ENCODE peak calls at places on chromosomes 7 and 10, in eight cellular contexts. D is HCT116, G is body of pancreas, M is K562, L is A549, J is IMR-90, B is GM12878, I is gastrocnemius medialis. N is an unnamed sample.

GRCh38 chr10:73414230-73414981 is 548 bp upstream of the ANXA7 start:
- ATAC-seq in D (peak), G (peak), M (no peak), L (peak), J (peak), B (no peak), I (peak), N (peak)

GRCh38 chr10:19816420-19817250 is at the start of gene PLXDC2:
- ATAC-seq in D (no peak), G (peak), M (peak), L (peak), J (peak), B (peak), I (peak), N (peak)

GRCh38 chr10:69684020-69684980 is 54.3 kb downstream of the FAM241B start:
- ATAC-seq in D (no peak), G (peak), M (peak), L (peak), J (peak), B (no peak), I (no peak), N (peak)

GRCh38 chr10:33336606-33337334 is 2.3 kb upstream of the NRP1 start:
- ATAC-seq in D (no peak), G (peak), M (no peak), L (peak), J (peak), B (no peak), I (no peak), N (no peak)

GRCh38 chr10:14751576-14752330 is 22.9 kb downstream of the FAM107B start:
- ATAC-seq in D (no peak), G (peak), M (no peak), L (peak), J (peak), B (peak), I (peak), N (peak)

GRCh38 chr10:84184517-84184916 is 9.8 kb upstream of the CDHR1 start:
- ATAC-seq in D (peak), G (no peak), M (peak), L (no peak), J (no peak), B (peak), I (no peak), N (no peak)

GRCh38 chr10:63072951-63073350 is 60.2 kb upstream of the NRBF2 start:
- ATAC-seq in D (no peak), G (no peak), M (peak), L (no peak), J (no peak), B (no peak), I (no peak), N (no peak)

GRCh38 chr7:141460781-141461715 is 90.2 kb upstream of the AGK start:
- ATAC-seq in D (no peak), G (no peak), M (peak), L (no peak), J (no peak), B (no peak), I (no peak), N (peak)

GRCh38 chr10:47367646-47368045 is 16.4 kb downstream of the ZNF488 start:
- ATAC-seq in D (no peak), G (no peak), M (no peak), L (no peak), J (no peak), B (no peak), I (no peak), N (no peak)

GRCh38 chr7:29642494-29643155 is 79.0 kb downstream of the PRR15 start:
- ATAC-seq in D (peak), G (no peak), M (no peak), L (no peak), J (no peak), B (no peak), I (no peak), N (no peak)

GRCh38 chr7:44244282-44244681 is 43.5 kb downstream of the YKT6 start:
- ATAC-seq in D (peak), G (no peak), M (peak), L (peak), J (no peak), B (peak), I (no peak), N (no peak)

GRCh38 chr10:34967411-34967880 is 122.7 kb downstream of the CUL2 start:
- ATAC-seq in D (no peak), G (peak), M (no peak), L (no peak), J (peak), B (no peak), I (no peak), N (peak)

GRCh38 chr10:123559066-123559822 is 106.9 kb upstream of the GPR26 start:
- ATAC-seq in D (peak), G (peak), M (peak), L (peak), J (peak), B (peak), I (peak), N (peak)

GRCh38 chr7:129831424-129832058 is 121.2 kb downstream of the UBE2H start:
- ATAC-seq in D (peak), G (peak), M (peak), L (peak), J (peak), B (no peak), I (peak), N (peak)

GRCh38 chr10:99964791-99965190 is 45.0 kb downstream of the DNMBP start:
- ATAC-seq in D (no peak), G (no peak), M (no peak), L (no peak), J (peak), B (no peak), I (no peak), N (no peak)
- TF ChIP-seq CTCF in D (no peak), G (no peak), M (no peak), L (peak), J (peak), B (no peak), I (no peak), N (no peak)

DNA sequence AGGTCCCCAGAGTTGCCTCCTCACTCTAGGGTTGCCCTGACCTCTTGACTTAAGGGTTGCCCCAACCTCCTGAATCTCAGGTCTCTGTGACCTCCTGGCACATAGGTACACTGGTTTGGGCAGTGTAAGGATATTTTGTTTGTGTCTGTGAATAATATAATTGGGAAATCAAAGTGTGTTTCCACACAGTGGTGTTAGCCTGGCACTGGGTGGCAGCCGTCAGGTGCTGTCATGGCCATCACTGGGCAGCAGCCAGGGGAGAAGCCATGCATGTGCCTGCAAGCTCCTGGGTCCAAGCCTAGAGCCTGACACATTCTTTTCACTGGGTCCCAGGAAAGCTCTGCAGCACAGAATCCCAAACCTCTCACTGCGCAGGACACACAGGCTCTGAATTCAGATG is 3.6 kb upstream of the CCDC201 start:
- ATAC-seq in D (no peak), G (no peak), M (no peak), L (no peak), J (no peak), B (no peak), I (no peak), N (no peak)
- H3K4me3 ChIP-seq in D (no peak), G (no peak), M (no peak), L (no peak), J (no peak), B (no peak), I (no peak), N (no peak)

DNA sequence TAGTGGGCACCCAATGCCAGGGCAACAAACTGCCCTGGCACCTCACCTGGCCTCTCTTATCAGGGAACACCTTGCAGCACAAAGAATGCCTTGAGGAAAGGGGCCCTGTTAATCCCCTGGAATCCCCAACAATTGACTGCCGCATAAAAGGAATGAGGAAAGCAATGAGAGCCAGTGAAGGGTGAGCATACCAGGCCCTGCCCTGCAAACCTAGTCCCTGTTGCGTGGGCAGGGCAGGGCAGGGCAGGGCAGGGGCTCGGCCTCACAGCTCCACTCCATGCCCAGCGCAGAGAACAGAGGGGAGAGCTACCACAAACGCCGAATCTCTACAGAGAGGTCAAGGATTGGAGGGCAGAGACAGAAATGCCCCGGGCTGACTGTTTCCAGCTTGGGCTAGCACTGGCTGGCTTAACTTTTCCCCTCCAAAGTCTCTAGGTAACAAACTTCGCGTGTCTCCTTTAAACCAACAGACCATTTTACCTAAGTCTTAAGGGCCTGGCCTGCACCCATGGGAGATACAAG is 1.1 kb downstream of the ANXA11 start:
- ATAC-seq in D (no peak), G (peak), M (peak), L (peak), J (peak), B (peak), I (peak), N (no peak)
- TF ChIP-seq POLR2A in D (no peak), G (peak), M (no peak), L (no peak), J (no peak), B (no peak), I (no peak), N (no peak)

GRCh38 chr10:95389982-95390381 is 99.2 kb upstream of the PDLIM1 start:
- ATAC-seq in D (peak), G (no peak), M (peak), L (peak), J (no peak), B (peak), I (no peak), N (no peak)
- TF ChIP-seq CTCF in D (no peak), G (no peak), M (peak), L (peak), J (no peak), B (no peak), I (no peak), N (no peak)

GRCh38 chr7:143510854-143511592 is 33.4 kb downstream of the TAS2R41 start:
- ATAC-seq in D (no peak), G (no peak), M (peak), L (no peak), J (peak), B (no peak), I (no peak), N (peak)

GRCh38 chr7:143512488-143513340 is 35.0 kb downstream of the TAS2R41 start:
- ATAC-seq in D (no peak), G (peak), M (no peak), L (no peak), J (peak), B (no peak), I (peak), N (no peak)

GRCh38 chr7:143514487-143514886 is 36.8 kb downstream of the TAS2R41 start:
- ATAC-seq in D (no peak), G (no peak), M (no peak), L (no peak), J (no peak), B (no peak), I (no peak), N (no peak)

GRCh38 chr7:143514995-143515735 is 37.5 kb downstream of the TAS2R41 start:
- ATAC-seq in D (no peak), G (no peak), M (no peak), L (no peak), J (no peak), B (no peak), I (no peak), N (no peak)

DNA sequence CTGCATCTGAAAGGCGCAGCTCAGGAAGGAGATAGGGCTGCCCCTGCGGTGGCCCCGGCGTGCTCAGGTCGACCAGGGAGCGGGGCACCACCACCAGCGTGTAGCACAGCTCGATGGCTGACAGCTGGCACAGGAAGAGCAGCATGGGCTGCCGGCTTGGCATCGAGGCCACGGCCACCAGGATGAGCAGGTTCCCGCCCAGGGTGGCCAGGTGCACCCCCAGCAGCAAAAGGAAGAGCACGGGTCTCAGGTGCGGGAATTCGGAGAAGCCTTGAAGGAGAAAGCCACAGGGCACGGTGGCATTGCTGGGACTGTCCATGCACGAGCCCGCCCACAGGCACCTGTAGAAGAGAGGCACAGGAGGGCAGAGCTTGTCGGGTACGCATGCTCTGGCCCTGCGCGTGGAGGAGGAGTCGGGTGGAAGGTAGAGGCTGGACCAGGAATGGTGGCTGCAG is 33.9 kb downstream of the TAS2R41 start:
- ATAC-seq in D (no peak), G (no peak), M (no peak), L (no peak), J (no peak), B (no peak), I (no peak), N (peak)
- H3K4me3 ChIP-seq in D (no peak), G (no peak), M (no peak), L (no peak), J (no peak), B (no peak), I (no peak), N (peak)

DNA sequence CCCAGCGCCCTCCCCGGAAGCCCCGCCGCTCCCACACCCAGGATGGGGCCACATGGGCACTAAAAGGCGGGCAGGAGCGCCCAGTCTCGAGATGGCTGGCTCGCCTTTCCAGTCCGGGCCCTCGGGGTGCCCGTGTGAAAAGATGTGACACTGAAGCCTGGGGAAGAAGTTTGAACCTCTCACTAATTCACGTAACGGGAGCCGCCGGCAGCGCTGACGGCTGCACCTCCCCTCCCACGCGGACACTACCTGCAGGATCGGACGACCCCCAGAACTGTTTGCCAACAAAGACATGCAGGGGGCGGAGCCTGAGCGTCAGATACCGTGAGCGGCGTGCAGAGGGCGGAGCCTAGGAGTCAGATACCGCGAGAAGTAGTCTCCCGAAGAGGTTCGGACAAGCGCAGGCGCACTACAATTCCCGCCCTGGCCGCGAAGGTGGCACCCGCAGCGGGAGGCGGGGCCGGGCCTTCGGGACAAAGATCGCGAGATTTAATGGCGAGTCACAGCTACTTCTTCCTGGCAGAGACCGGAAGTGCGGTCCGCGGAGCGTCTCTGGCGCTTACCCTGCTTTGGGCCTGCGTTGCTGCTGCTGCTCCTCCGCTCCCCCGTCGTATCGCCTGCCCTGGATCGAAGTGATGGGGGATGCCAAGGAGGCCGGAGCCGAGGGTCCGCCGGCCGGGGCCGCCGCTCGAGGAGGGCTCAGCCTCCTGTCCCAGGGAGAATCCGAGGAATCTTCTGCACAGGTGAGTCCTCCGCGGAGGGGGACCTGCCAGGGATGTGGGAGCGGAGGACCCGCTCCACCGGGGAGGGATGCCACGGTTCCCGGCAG is at the start of gene EDRF1:
- ATAC-seq in D (peak), G (peak), M (peak), L (peak), J (peak), B (peak), I (peak), N (peak)
- TF ChIP-seq POLR2A in D (peak), G (peak), M (peak), L (peak), J (peak), B (peak), I (peak), N (peak)

GRCh38 chr10:13219685-13220670 is 14.2 kb downstream of the UCMA start:
- ATAC-seq in D (peak), G (no peak), M (peak), L (peak), J (no peak), B (peak), I (peak), N (no peak)
- TF ChIP-seq CTCF in D (peak), G (no peak), M (peak), L (no peak), J (no peak), B (peak), I (peak), N (no peak)

DNA sequence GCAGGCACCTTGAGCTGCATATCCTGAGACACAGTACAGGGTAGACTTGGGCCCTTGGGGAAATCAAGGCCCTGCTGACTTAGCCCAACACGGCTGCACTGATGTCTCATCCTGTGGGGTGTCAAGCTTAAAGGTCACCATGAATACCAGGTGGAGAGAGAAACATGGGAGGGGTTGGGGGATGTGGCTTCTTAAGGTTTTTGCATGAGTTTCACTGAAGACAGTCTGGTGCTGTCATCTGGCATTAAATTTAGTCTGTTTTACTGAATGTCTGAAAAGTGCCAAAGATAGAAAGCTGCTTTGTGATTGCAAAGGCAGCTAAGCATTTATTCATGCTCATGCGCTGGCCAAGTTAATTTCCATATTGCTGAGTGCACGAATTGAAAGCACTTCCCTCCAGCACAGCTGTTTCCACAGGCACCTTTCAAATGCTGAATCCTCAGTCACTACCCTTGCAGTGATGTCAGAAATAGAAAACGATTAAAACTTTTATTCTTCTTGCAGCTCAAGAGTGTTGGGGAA is 102.1 kb downstream of the OSBPL3 start:
- ATAC-seq in D (no peak), G (no peak), M (no peak), L (no peak), J (peak), B (peak), I (no peak), N (no peak)
- H3K4me3 ChIP-seq in D (no peak), G (no peak), M (no peak), L (no peak), J (no peak), B (no peak), I (no peak), N (no peak)

DNA sequence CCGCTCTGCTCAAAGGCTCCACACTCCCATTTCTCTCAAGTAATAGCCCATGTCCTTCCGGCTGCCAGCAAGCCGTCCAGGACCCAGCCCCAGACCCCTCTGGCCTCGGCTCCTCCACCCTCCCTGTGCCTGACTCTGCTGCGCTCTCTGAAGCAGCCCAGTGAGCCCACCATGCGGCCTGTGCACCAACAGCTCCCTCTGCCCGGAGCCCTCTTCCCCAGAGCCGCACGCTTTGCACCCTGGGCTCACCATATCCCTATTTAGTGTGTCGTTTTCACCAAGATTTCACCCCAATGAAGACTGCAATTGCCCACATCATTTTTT is 35.0 kb downstream of the STK32C start:
- ATAC-seq in D (no peak), G (no peak), M (no peak), L (no peak), J (no peak), B (no peak), I (no peak), N (no peak)
- TF ChIP-seq POLR2A in D (no peak), G (no peak), M (no peak), L (no peak), J (no peak), B (no peak), I (no peak), N (no peak)